ENCODE peak calls at places on chromosomes 11 and 22, in nine cellular contexts. One of them, this sample, is unnamed. For H3K27me3, the result is how much of the 10 kb centered on the place peaks cover.

GRCh38 chr11:1231396-1232327 is 8.8 kb downstream of the MUC5B start:
- DNase-seq in upper lobe of left lung: no peak
- DNase-seq in GM06990: no peak
- DNase-seq in pancreas: no peak
- DNase-seq in transverse colon: peak
- DNase-seq in colonic mucosa: peak
- DNase-seq in osteoblast: peak
- DNase-seq in cardiac muscle cell: no peak
- DNase-seq in HL-60: no peak
- DNase-seq in this sample: peak

GRCh38 chr11:86737752-86738151 is 62.6 kb upstream of the PRSS23 start:
- DNase-seq in upper lobe of left lung: no peak
- DNase-seq in pancreas: no peak
- DNase-seq in transverse colon: no peak
- DNase-seq in cardiac muscle cell: no peak
- DNase-seq in osteoblast: no peak
- DNase-seq in HL-60: no peak
- DNase-seq in GM06990: no peak
- DNase-seq in colonic mucosa: no peak
- DNase-seq in this sample: no peak

GRCh38 chr11:124676386-124676785 is 2.7 kb downstream of the SPA17 start:
- DNase-seq in colonic mucosa: peak
- DNase-seq in HL-60: no peak
- DNase-seq in pancreas: no peak
- DNase-seq in cardiac muscle cell: no peak
- DNase-seq in osteoblast: no peak
- DNase-seq in upper lobe of left lung: peak
- DNase-seq in GM06990: no peak
- DNase-seq in transverse colon: peak
- DNase-seq in this sample: no peak

GRCh38 chr11:83628622-83629347 is 342.6 kb upstream of the CCDC90B start:
- DNase-seq in HL-60: no peak
- DNase-seq in upper lobe of left lung: no peak
- DNase-seq in pancreas: no peak
- DNase-seq in transverse colon: no peak
- DNase-seq in osteoblast: no peak
- DNase-seq in GM06990: no peak
- DNase-seq in colonic mucosa: no peak
- DNase-seq in cardiac muscle cell: no peak
- DNase-seq in this sample: no peak

GRCh38 chr11:113296447-113297205 is 17.8 kb upstream of the TTC12 start:
- DNase-seq in pancreas: no peak
- DNase-seq in transverse colon: no peak
- DNase-seq in HL-60: no peak
- DNase-seq in GM06990: no peak
- DNase-seq in colonic mucosa: no peak
- DNase-seq in upper lobe of left lung: no peak
- DNase-seq in cardiac muscle cell: no peak
- DNase-seq in osteoblast: no peak
- DNase-seq in this sample: no peak

GRCh38 chr11:85855341-85855656 is at the start of gene CCDC83:
- DNase-seq in cardiac muscle cell: peak
- DNase-seq in upper lobe of left lung: no peak
- DNase-seq in HL-60: no peak
- DNase-seq in pancreas: no peak
- DNase-seq in GM06990: no peak
- DNase-seq in osteoblast: no peak
- DNase-seq in colonic mucosa: no peak
- DNase-seq in transverse colon: no peak
- DNase-seq in this sample: no peak

GRCh38 chr11:118998822-118999221 is 884 bp downstream of the CENATAC start:
- DNase-seq in HL-60: no peak
- DNase-seq in pancreas: no peak
- DNase-seq in colonic mucosa: no peak
- DNase-seq in upper lobe of left lung: peak
- DNase-seq in transverse colon: no peak
- DNase-seq in GM06990: no peak
- DNase-seq in osteoblast: peak
- DNase-seq in cardiac muscle cell: no peak
- DNase-seq in this sample: no peak

GRCh38 chr11:122998727-122999370 is 17.2 kb upstream of the BSX start:
- DNase-seq in HL-60: no peak
- DNase-seq in GM06990: no peak
- DNase-seq in colonic mucosa: no peak
- DNase-seq in cardiac muscle cell: no peak
- DNase-seq in osteoblast: no peak
- DNase-seq in pancreas: no peak
- DNase-seq in transverse colon: no peak
- DNase-seq in upper lobe of left lung: no peak
- DNase-seq in this sample: no peak

GRCh38 chr11:46348986-46349401 is 1.7 kb downstream of the DGKZ start:
- DNase-seq in colonic mucosa: no peak
- DNase-seq in GM06990: no peak
- DNase-seq in upper lobe of left lung: no peak
- DNase-seq in pancreas: no peak
- DNase-seq in cardiac muscle cell: no peak
- DNase-seq in transverse colon: peak
- DNase-seq in osteoblast: peak
- DNase-seq in HL-60: no peak
- DNase-seq in this sample: peak

GRCh38 chr22:24772493-24773220 is 1.9 kb downstream of the PIWIL3 start:
- DNase-seq in cardiac muscle cell: peak
- DNase-seq in colonic mucosa: no peak
- DNase-seq in HL-60: no peak
- DNase-seq in GM06990: no peak
- DNase-seq in upper lobe of left lung: no peak
- DNase-seq in osteoblast: peak
- DNase-seq in transverse colon: no peak
- DNase-seq in pancreas: no peak
- DNase-seq in this sample: no peak

GRCh38 chr22:30926706-30927105 is 41.9 kb downstream of the MORC2 start:
- DNase-seq in GM06990: no peak
- DNase-seq in HL-60: no peak
- DNase-seq in pancreas: no peak
- DNase-seq in cardiac muscle cell: no peak
- DNase-seq in colonic mucosa: no peak
- DNase-seq in upper lobe of left lung: no peak
- DNase-seq in osteoblast: no peak
- DNase-seq in transverse colon: no peak
- DNase-seq in this sample: no peak

GRCh38 chr11:67071420-67072284 is 15.0 kb downstream of the RHOD start:
- DNase-seq in osteoblast: peak
- DNase-seq in transverse colon: peak
- DNase-seq in cardiac muscle cell: peak
- DNase-seq in upper lobe of left lung: peak
- DNase-seq in pancreas: peak
- DNase-seq in HL-60: peak
- DNase-seq in GM06990: peak
- DNase-seq in colonic mucosa: peak
- DNase-seq in this sample: peak

DNA sequence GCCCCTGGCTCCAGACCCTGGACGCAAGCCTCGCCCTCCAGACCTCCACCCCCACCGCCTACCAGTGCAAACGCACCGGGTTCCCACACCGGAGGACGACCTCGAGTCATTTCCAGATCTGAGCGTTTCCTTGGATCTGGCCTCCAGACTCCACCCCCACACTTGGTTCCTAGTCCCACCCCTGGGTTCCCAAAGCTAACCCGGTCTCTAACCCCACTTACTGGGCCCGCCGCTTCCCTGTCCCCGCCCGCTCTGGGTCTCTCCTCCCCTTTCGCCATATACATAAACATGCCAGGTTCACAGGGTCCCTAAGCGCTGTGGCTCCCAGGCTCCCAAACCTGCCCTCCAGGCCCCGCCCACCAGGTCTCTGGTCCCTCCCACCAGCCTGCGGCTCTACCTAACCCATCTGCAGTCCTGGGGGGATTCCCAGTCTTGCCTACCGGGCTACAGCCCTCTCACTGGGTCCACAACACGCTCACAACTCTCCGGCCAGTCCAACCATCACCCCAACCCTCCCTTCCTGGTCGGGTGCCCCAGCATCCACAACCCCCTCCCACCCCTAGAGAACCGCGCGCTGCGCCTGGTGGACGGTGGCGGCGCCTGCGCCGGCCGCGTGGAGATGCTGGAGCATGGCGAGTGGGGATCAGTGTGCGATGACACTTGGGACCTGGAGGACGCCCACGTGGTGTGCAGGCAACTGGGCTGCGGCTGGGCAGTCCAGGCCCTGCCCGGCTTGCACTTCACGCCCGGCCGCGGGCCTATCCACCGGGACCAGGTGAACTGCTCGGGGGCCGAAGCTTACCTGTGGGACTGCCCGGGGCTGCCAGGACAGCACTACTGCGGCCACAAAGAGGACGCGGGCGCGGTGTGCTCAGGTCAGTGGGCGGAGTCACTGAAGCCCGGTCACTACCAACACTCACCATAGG is 36.8 kb downstream of the CD6 start:
- DNase-seq in cardiac muscle cell: peak
- DNase-seq in GM06990: peak
- DNase-seq in pancreas: peak
- DNase-seq in HL-60: no peak
- DNase-seq in upper lobe of left lung: no peak
- DNase-seq in transverse colon: no peak
- DNase-seq in osteoblast: peak
- DNase-seq in colonic mucosa: peak
- DNase-seq in this sample: no peak
- H3K27me3 ChIP-seq in cardiac muscle cell: under half
- H3K27me3 ChIP-seq in GM06990: under half
- H3K27me3 ChIP-seq in pancreas: under half
- H3K27me3 ChIP-seq in HL-60: under half
- H3K27me3 ChIP-seq in upper lobe of left lung: under half
- H3K27me3 ChIP-seq in transverse colon: under half
- H3K27me3 ChIP-seq in osteoblast: half or more
- H3K27me3 ChIP-seq in colonic mucosa: under half
- H3K27me3 ChIP-seq in this sample: under half

GRCh38 chr22:28581020-28581419 is 98.6 kb downstream of the TTC28 start:
- DNase-seq in GM06990: no peak
- DNase-seq in osteoblast: no peak
- DNase-seq in colonic mucosa: no peak
- DNase-seq in HL-60: no peak
- DNase-seq in pancreas: no peak
- DNase-seq in upper lobe of left lung: no peak
- DNase-seq in transverse colon: no peak
- DNase-seq in cardiac muscle cell: no peak
- DNase-seq in this sample: no peak

GRCh38 chr22:28585324-28585723 is 94.3 kb downstream of the TTC28 start:
- DNase-seq in pancreas: no peak
- DNase-seq in osteoblast: no peak
- DNase-seq in colonic mucosa: no peak
- DNase-seq in upper lobe of left lung: no peak
- DNase-seq in GM06990: no peak
- DNase-seq in HL-60: no peak
- DNase-seq in cardiac muscle cell: no peak
- DNase-seq in transverse colon: no peak
- DNase-seq in this sample: no peak

DNA sequence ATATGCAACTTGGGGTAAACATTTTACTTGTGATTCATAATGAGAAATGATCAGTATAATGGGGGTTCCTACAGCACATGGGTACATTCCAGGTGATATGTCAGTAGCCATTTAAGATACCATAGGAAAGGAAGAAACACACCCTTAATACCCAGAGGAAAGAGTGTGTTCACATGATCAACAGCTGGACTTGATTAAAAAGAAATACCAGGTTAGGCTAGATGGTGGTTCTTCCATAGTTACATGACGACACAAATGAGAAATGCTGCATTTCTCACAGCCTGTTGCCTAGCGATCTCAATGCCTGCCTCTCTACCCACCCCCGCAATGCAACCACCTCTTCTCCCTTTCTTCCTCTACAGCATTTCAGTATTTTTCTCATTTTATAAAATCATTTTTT is 96.8 kb downstream of the TTC28 start:
- DNase-seq in GM06990: no peak
- DNase-seq in upper lobe of left lung: no peak
- DNase-seq in colonic mucosa: no peak
- DNase-seq in HL-60: no peak
- DNase-seq in pancreas: no peak
- DNase-seq in transverse colon: no peak
- DNase-seq in cardiac muscle cell: no peak
- DNase-seq in osteoblast: peak
- DNase-seq in this sample: no peak
- TF ChIP-seq CTCF in GM06990: no peak
- TF ChIP-seq CTCF in upper lobe of left lung: no peak
- TF ChIP-seq CTCF in colonic mucosa: no peak
- TF ChIP-seq CTCF in HL-60: no peak
- TF ChIP-seq CTCF in pancreas: no peak
- TF ChIP-seq CTCF in transverse colon: no peak
- TF ChIP-seq CTCF in cardiac muscle cell: no peak
- TF ChIP-seq CTCF in osteoblast: no peak
- TF ChIP-seq CTCF in this sample: no peak

GRCh38 chr11:2713721-2714462 is 14.1 kb upstream of the KCNQ1OT1 start:
- DNase-seq in osteoblast: no peak
- DNase-seq in colonic mucosa: no peak
- DNase-seq in upper lobe of left lung: no peak
- DNase-seq in transverse colon: no peak
- DNase-seq in pancreas: no peak
- DNase-seq in GM06990: no peak
- DNase-seq in cardiac muscle cell: no peak
- DNase-seq in HL-60: no peak
- DNase-seq in this sample: no peak
- H3K27me3 ChIP-seq in osteoblast: under half
- H3K27me3 ChIP-seq in colonic mucosa: under half
- H3K27me3 ChIP-seq in upper lobe of left lung: under half
- H3K27me3 ChIP-seq in transverse colon: under half
- H3K27me3 ChIP-seq in pancreas: under half
- H3K27me3 ChIP-seq in GM06990: under half
- H3K27me3 ChIP-seq in cardiac muscle cell: under half
- H3K27me3 ChIP-seq in HL-60: under half
- H3K27me3 ChIP-seq in this sample: under half

GRCh38 chr11:65208785-65209710 is 27.3 kb downstream of the CAPN1 start:
- DNase-seq in pancreas: no peak
- DNase-seq in transverse colon: peak
- DNase-seq in cardiac muscle cell: no peak
- DNase-seq in HL-60: no peak
- DNase-seq in upper lobe of left lung: peak
- DNase-seq in GM06990: no peak
- DNase-seq in osteoblast: peak
- DNase-seq in colonic mucosa: peak
- DNase-seq in this sample: no peak

GRCh38 chr11:65210748-65211147 is 29.0 kb downstream of the CAPN1 start:
- DNase-seq in osteoblast: peak
- DNase-seq in upper lobe of left lung: no peak
- DNase-seq in transverse colon: no peak
- DNase-seq in colonic mucosa: no peak
- DNase-seq in GM06990: no peak
- DNase-seq in pancreas: no peak
- DNase-seq in HL-60: no peak
- DNase-seq in cardiac muscle cell: no peak
- DNase-seq in this sample: no peak

GRCh38 chr11:65211293-65212105 is 29.8 kb downstream of the CAPN1 start:
- DNase-seq in GM06990: no peak
- DNase-seq in osteoblast: peak
- DNase-seq in cardiac muscle cell: no peak
- DNase-seq in HL-60: no peak
- DNase-seq in transverse colon: no peak
- DNase-seq in pancreas: no peak
- DNase-seq in upper lobe of left lung: no peak
- DNase-seq in colonic mucosa: no peak
- DNase-seq in this sample: no peak

GRCh38 chr11:65210361-65210731 is 28.6 kb downstream of the CAPN1 start:
- DNase-seq in GM06990: no peak
- DNase-seq in upper lobe of left lung: no peak
- DNase-seq in pancreas: no peak
- DNase-seq in osteoblast: peak
- DNase-seq in HL-60: no peak
- DNase-seq in cardiac muscle cell: no peak
- DNase-seq in transverse colon: no peak
- DNase-seq in colonic mucosa: no peak
- DNase-seq in this sample: no peak

GRCh38 chr11:65209711-65210360 is 28.1 kb downstream of the CAPN1 start:
- DNase-seq in colonic mucosa: no peak
- DNase-seq in GM06990: no peak
- DNase-seq in osteoblast: peak
- DNase-seq in cardiac muscle cell: no peak
- DNase-seq in pancreas: no peak
- DNase-seq in upper lobe of left lung: no peak
- DNase-seq in HL-60: no peak
- DNase-seq in transverse colon: no peak
- DNase-seq in this sample: no peak
- TF ChIP-seq CTCF in colonic mucosa: no peak
- TF ChIP-seq CTCF in GM06990: no peak
- TF ChIP-seq CTCF in osteoblast: no peak
- TF ChIP-seq CTCF in cardiac muscle cell: no peak
- TF ChIP-seq CTCF in pancreas: no peak
- TF ChIP-seq CTCF in upper lobe of left lung: no peak
- TF ChIP-seq CTCF in HL-60: no peak
- TF ChIP-seq CTCF in transverse colon: no peak
- TF ChIP-seq CTCF in this sample: no peak